ENCODE peak calls at places on chromosomes 5 and 9, in five cellular contexts. X is A549, L is transverse colon, S is suprapubic skin, V is PC-3. I is an unnamed sample. For H3K4me1, the result is how much of the 10 kb centered on the place peaks cover.

GRCh38 chr5:157890825-157891587 is 32.1 kb upstream of the CLINT1 start:
- DNase-seq in X (peak), L (no peak), S (no peak), V (no peak), I (no peak)

GRCh38 chr5:94072116-94072515 is 330.7 kb upstream of the POU5F2 start:
- DNase-seq in X (no peak), L (no peak), S (no peak), V (no peak), I (no peak)

GRCh38 chr5:148620696-148621095 is 33.6 kb downstream of the HTR4 start:
- DNase-seq in X (no peak), L (no peak), S (no peak), V (no peak), I (no peak)

GRCh38 chr5:144237851-144238250 is 67.2 kb downstream of the KCTD16 start:
- DNase-seq in X (no peak), L (no peak), S (no peak), V (no peak), I (no peak)

GRCh38 chr5:139765409-139766217 is 30.0 kb upstream of the PSD2 start:
- DNase-seq in X (peak), L (peak), S (peak), V (peak), I (peak)

GRCh38 chr5:59525957-59526356 is 367.6 kb downstream of the PDE4D start:
- DNase-seq in X (peak), L (no peak), S (no peak), V (peak), I (peak)

GRCh38 chr9:125633116-125633743 is 73.8 kb downstream of the MAPKAP1 start:
- DNase-seq in X (no peak), L (no peak), S (no peak), V (peak), I (no peak)

GRCh38 chr9:27367175-27367798 is 70.3 kb upstream of the EQTN start:
- DNase-seq in X (no peak), L (no peak), S (no peak), V (no peak), I (no peak)

GRCh38 chr5:104556957-104557356 is 994.4 kb upstream of the NUDT12 start:
- DNase-seq in X (no peak), L (no peak), S (no peak), V (no peak), I (no peak)

GRCh38 chr5:85049020-85049419 is 664.3 kb upstream of the EDIL3 start:
- DNase-seq in X (peak), L (no peak), S (no peak), V (peak), I (no peak)

GRCh38 chr9:14554866-14555265 is 138.4 kb downstream of the ZDHHC21 start:
- DNase-seq in X (no peak), L (no peak), S (no peak), V (no peak), I (no peak)

GRCh38 chr9:28678097-28678496 is 1104.8 kb upstream of the C9orf72 start:
- DNase-seq in X (no peak), L (no peak), S (no peak), V (peak), I (no peak)

GRCh38 chr5:171299851-171300250 is 9.2 kb upstream of the TLX3 start:
- DNase-seq in X (no peak), L (no peak), S (no peak), V (no peak), I (no peak)

GRCh38 chr9:119968837-119969707 is 599.8 kb upstream of the BRINP1 start:
- DNase-seq in X (peak), L (peak), S (peak), V (peak), I (no peak)

GRCh38 chr5:14174235-14174636 is 31.1 kb downstream of the TRIO start:
- DNase-seq in X (no peak), L (no peak), S (no peak), V (no peak), I (no peak)

GRCh38 chr9:85536076-85536475 is 205.7 kb downstream of the AGTPBP1 start:
- DNase-seq in X (no peak), L (no peak), S (no peak), V (peak), I (no peak)

GRCh38 chr9:78122631-78123030 is 91.0 kb upstream of the GNAQ start:
- DNase-seq in X (no peak), L (no peak), S (no peak), V (peak), I (no peak)

GRCh38 chr5:107372723-107373487 is 297.8 kb downstream of the EFNA5 start:
- DNase-seq in X (no peak), L (no peak), S (no peak), V (no peak), I (no peak)

GRCh38 chr5:26737763-26738162 is 300.6 kb downstream of the CDH9 start:
- DNase-seq in X (no peak), L (no peak), S (no peak), V (peak), I (no peak)

GRCh38 chr5:112878760-112879159 is 17.7 kb downstream of the SRP19 start:
- DNase-seq in X (no peak), L (no peak), S (no peak), V (peak), I (no peak)

GRCh38 chr9:91586282-91586681 is 162.7 kb upstream of the NFIL3 start:
- DNase-seq in X (no peak), L (no peak), S (no peak), V (no peak), I (no peak)

GRCh38 chr5:96330532-96331140 is 102.4 kb downstream of the PCSK1 start:
- DNase-seq in X (no peak), L (no peak), S (no peak), V (no peak), I (no peak)

GRCh38 chr9:115008536-115008935 is 78.1 kb upstream of the TNFSF8 start:
- DNase-seq in X (peak), L (no peak), S (no peak), V (peak), I (peak)

GRCh38 chr9:4984171-4984570 is 901 bp upstream of the JAK2 start:
- DNase-seq in X (peak), L (no peak), S (no peak), V (peak), I (no peak)

GRCh38 chr9:114899461-114899860 is 30.9 kb downstream of the TNFSF8 start:
- DNase-seq in X (no peak), L (no peak), S (no peak), V (no peak), I (no peak)

GRCh38 chr9:95447660-95448420 is 68.9 kb downstream of the PTCH1 start:
- DNase-seq in X (no peak), L (no peak), S (no peak), V (no peak), I (no peak)

GRCh38 chr9:121325387-121325786 is 44.7 kb downstream of the STOM start:
- DNase-seq in X (no peak), L (no peak), S (no peak), V (no peak), I (no peak)

GRCh38 chr9:93110400-93110855 is 14.4 kb downstream of the CARD19 start:
- DNase-seq in X (no peak), L (no peak), S (peak), V (no peak), I (peak)

GRCh38 chr9:27600254-27600653 is 27.0 kb upstream of the C9orf72 start:
- DNase-seq in X (no peak), L (no peak), S (no peak), V (no peak), I (peak)

GRCh38 chr9:631596-631995 is 209.9 kb upstream of the DMRT1 start:
- DNase-seq in X (no peak), L (no peak), S (no peak), V (no peak), I (no peak)

GRCh38 chr9:94014845-94015244 is 59.7 kb upstream of the BARX1 start:
- DNase-seq in X (no peak), L (no peak), S (no peak), V (no peak), I (no peak)

GRCh38 chr9:106885451-106885850 is 22.5 kb downstream of the ZNF462 start:
- DNase-seq in X (peak), L (no peak), S (no peak), V (peak), I (peak)

GRCh38 chr5:161378701-161379100 is 167.8 kb downstream of the GABRB2 start:
- DNase-seq in X (no peak), L (no peak), S (no peak), V (no peak), I (no peak)

GRCh38 chr9:133880851-133881634 is 111.1 kb downstream of the VAV2 start:
- DNase-seq in X (no peak), L (no peak), S (no peak), V (no peak), I (peak)

GRCh38 chr5:102545175-102545574 is 46.4 kb upstream of the SLCO6A1 start:
- DNase-seq in X (peak), L (no peak), S (no peak), V (peak), I (no peak)

GRCh38 chr9:109745335-109746283 is 34.4 kb upstream of the PALM2AKAP2 start:
- DNase-seq in X (no peak), L (peak), S (peak), V (peak), I (no peak)

GRCh38 chr9:93676310-93677054 is 100.1 kb downstream of the PHF2 start:
- DNase-seq in X (no peak), L (peak), S (peak), V (no peak), I (peak)

GRCh38 chr9:2623046-2623865 is 1.7 kb downstream of the VLDLR start:
- DNase-seq in X (peak), L (peak), S (peak), V (no peak), I (peak)

GRCh38 chr5:173693670-173694069 is 77.2 kb upstream of the BOD1 start:
- DNase-seq in X (peak), L (peak), S (no peak), V (no peak), I (no peak)

GRCh38 chr5:173689171-173689676 is 72.8 kb upstream of the BOD1 start:
- DNase-seq in X (peak), L (no peak), S (no peak), V (no peak), I (no peak)

GRCh38 chr5:173689713-173690360 is 73.4 kb upstream of the BOD1 start:
- DNase-seq in X (peak), L (peak), S (no peak), V (no peak), I (no peak)

GRCh38 chr5:173688708-173689107 is 72.3 kb upstream of the BOD1 start:
- DNase-seq in X (peak), L (no peak), S (no peak), V (no peak), I (peak)

DNA sequence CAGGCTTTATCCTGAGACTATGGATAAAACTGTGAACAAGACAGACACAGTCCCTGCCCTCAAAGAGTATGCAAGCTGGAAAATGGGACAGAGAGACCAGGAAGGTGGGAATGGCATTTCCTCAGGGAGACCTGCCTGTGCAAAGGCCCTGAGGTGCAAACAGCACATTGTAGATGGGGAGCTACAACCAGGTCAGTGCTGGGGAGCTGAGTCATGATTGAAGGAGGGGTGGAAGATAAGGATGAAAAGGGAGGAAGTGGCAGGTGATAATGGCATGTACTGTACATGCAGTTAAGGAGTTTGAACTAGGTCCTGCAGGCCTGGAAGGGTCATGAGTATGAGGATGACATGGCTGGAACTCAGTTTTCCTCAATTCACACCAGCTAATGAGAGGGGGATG is 75.5 kb upstream of the BOD1 start:
- DNase-seq in X (peak), L (no peak), S (no peak), V (no peak), I (no peak)
- H3K4me1 ChIP-seq in X (under half), L (under half), S (under half), V (under half), I (under half)

GRCh38 chr9:96651626-96652025 is 3.5 kb downstream of the PRXL2C start:
- DNase-seq in X (peak), L (no peak), S (no peak), V (peak), I (no peak)
- TF ChIP-seq CTCF in X (peak), L (peak), S (no peak), V (peak), I (no peak)

GRCh38 chr9:128094950-128095544 is 27.0 kb downstream of the SLC25A25 start:
- DNase-seq in X (no peak), L (no peak), S (no peak), V (no peak), I (no peak)
- H3K4me1 ChIP-seq in X (under half), L (half or more), S (half or more), V (under half), I (half or more)

DNA sequence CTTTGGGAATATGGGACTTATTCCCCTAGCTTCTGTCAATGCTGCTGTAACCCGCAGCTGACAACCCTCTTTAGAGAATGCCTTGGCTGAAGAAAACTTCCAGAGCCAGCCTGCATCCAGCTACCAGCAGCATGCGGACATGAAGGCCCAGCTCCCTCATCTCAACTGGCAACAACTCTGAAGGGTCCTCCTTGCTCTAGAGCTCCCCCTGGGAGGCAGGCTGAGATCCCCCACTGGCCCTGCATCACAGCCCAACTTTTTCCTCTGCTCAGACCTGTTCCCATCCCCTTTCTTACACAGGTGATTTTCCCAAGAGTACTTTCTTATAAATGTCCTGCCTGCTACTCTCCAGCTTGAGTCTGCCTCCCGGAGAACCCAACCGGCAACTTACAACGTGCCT is 18.7 kb upstream of the WNT8A start:
- DNase-seq in X (peak), L (no peak), S (no peak), V (peak), I (no peak)
- TF ChIP-seq CTCF in X (peak), L (no peak), S (no peak), V (peak), I (no peak)

DNA sequence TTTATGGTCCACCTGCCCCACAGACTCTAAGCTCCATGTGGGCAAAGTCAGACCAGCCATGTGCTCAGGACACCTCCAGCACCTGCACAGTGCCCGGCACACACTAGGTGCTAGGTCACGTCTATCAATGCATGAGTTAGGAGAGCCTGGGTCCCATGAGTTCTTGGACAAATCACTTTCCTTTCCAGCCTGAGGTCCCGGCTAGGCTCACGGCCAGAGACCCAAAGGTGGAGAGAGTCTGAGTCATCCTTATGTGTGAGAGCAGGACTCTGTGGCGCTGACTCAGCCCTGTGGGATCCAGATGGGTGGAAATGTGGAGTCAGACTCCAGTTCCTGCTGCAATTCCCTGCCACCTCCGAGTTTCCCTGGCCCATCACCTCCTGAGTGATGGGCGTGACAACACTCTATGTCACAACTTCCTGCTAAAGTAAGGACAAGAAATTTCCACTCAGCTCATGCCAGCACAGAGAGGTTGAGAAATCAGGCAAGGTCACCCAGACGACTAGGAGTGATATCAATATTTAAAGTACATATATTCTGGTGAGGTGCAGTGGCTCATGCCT is 2.5 kb upstream of the ST6GALNAC4 start:
- DNase-seq in X (peak), L (peak), S (peak), V (peak), I (no peak)
- H3K4me1 ChIP-seq in X (half or more), L (half or more), S (half or more), V (half or more), I (half or more)

I was measured in upper lobe of left lung.